ENCODE peak calls at places on chromosomes 11 and 22, in four cellular contexts. D is stimulated activated CD8-positive, alpha-beta memory T cell treated with anti-CD3 and anti-CD28 coated beads, Interleukin-2, amount 100 ng/mL, for 48 hours; X is NCI-H774; M is effector CD8-positive, alpha-beta T cell. F is an unnamed sample.

GRCh38 chr11:64850979-64851567 is 6.6 kb upstream of the CDC42BPG start:
- DNase-seq in D (peak), X (no peak), M (peak), F (no peak)

GRCh38 chr11:111469200-111469599 is 43.0 kb downstream of the BTG4 start:
- DNase-seq in D (no peak), X (no peak), M (no peak), F (no peak)

GRCh38 chr11:103700605-103701004 is 335.8 kb upstream of the DDI1 start:
- DNase-seq in D (no peak), X (no peak), M (no peak), F (no peak)

GRCh38 chr22:46052331-46052771 is 75.4 kb upstream of the WNT7B start:
- DNase-seq in D (no peak), X (no peak), M (no peak), F (no peak)

GRCh38 chr22:33883561-33883960 is 36.7 kb downstream of the LARGE1 start:
- DNase-seq in D (no peak), X (no peak), M (no peak), F (no peak)

GRCh38 chr11:11569936-11570491 is 51.8 kb downstream of the GALNT18 start:
- DNase-seq in D (no peak), X (no peak), M (no peak), F (no peak)

GRCh38 chr22:50599816-50600454 is 658 bp upstream of the MAPK8IP2 start:
- DNase-seq in D (peak), X (no peak), M (peak), F (no peak)

GRCh38 chr11:39786281-39786680 is 1673.2 kb downstream of the LRRC4C start:
- DNase-seq in D (no peak), X (no peak), M (no peak), F (no peak)

GRCh38 chr22:44755000-44755399 is 2.6 kb downstream of the ARHGAP8 start:
- DNase-seq in D (no peak), X (no peak), M (no peak), F (no peak)

GRCh38 chr11:65536412-65537295 is 11.8 kb downstream of the SCYL1 start:
- DNase-seq in D (no peak), X (no peak), M (no peak), F (no peak)

GRCh38 chr11:45931739-45932138 is 9.3 kb downstream of the LARGE2 start:
- DNase-seq in D (no peak), X (no peak), M (no peak), F (no peak)

GRCh38 chr11:35682230-35683195 is 19.9 kb downstream of the TRIM44 start:
- DNase-seq in D (no peak), X (peak), M (no peak), F (peak)

GRCh38 chr11:130420478-130421198 is 7.8 kb downstream of the ADAMTS8 start:
- DNase-seq in D (no peak), X (no peak), M (no peak), F (no peak)

GRCh38 chr11:1153105-1153950 is 4.4 kb upstream of the MUC5AC start:
- DNase-seq in D (no peak), X (no peak), M (no peak), F (no peak)

GRCh38 chr22:22156716-22157499 is 87.7 kb upstream of the VPREB1 start:
- DNase-seq in D (peak), X (peak), M (peak), F (peak)

GRCh38 chr11:61912991-61913698 is 4.2 kb downstream of the RAB3IL1 start:
- DNase-seq in D (no peak), X (no peak), M (no peak), F (no peak)

GRCh38 chr22:45960477-45961386 is 16.2 kb downstream of the WNT7B start:
- DNase-seq in D (no peak), X (no peak), M (no peak), F (no peak)

GRCh38 chr11:128269466-128269865 is 317.9 kb downstream of the ETS1 start:
- DNase-seq in D (no peak), X (no peak), M (no peak), F (no peak)

GRCh38 chr11:87173185-87174039 is 135.7 kb downstream of the TMEM135 start:
- DNase-seq in D (no peak), X (peak), M (no peak), F (peak)

GRCh38 chr11:61555051-61555969 is 25.6 kb downstream of the SYT7 start:
- DNase-seq in D (no peak), X (no peak), M (no peak), F (no peak)

GRCh38 chr11:106399075-106399500 is 321.6 kb downstream of the AASDHPPT start:
- DNase-seq in D (no peak), X (no peak), M (no peak), F (no peak)

GRCh38 chr11:18650859-18651557 is 16.9 kb upstream of the SPTY2D1 start:
- DNase-seq in D (no peak), X (no peak), M (no peak), F (peak)

GRCh38 chr11:73157141-73158010 is 15.3 kb upstream of the FCHSD2 start:
- DNase-seq in D (no peak), X (no peak), M (no peak), F (no peak)

GRCh38 chr11:80841716-80842115 is 1400.9 kb upstream of the TENM4 start:
- DNase-seq in D (no peak), X (no peak), M (no peak), F (no peak)

GRCh38 chr11:117796456-117797428 is at the start of gene DSCAML1:
- DNase-seq in D (no peak), X (peak), M (no peak), F (no peak)

GRCh38 chr11:65780770-65781151 is at the start of gene AP5B1:
- DNase-seq in D (peak), X (peak), M (peak), F (no peak)

GRCh38 chr11:13304655-13305340 is 27.2 kb downstream of the BMAL1 start:
- DNase-seq in D (no peak), X (no peak), M (no peak), F (no peak)

GRCh38 chr11:4093519-4094347 is 866 bp upstream of the RRM1 start:
- DNase-seq in D (no peak), X (no peak), M (no peak), F (no peak)

GRCh38 chr11:34358258-34358665 is 452 bp upstream of the ABTB2 start:
- DNase-seq in D (no peak), X (peak), M (peak), F (peak)

F was measured in LNCaP clone FGC.